ENCODE peak calls at places on chromosome 19, in ten cellular contexts. One of them, this sample, is unnamed.

GRCh38 chr19:1245884-1246816 is 2.2 kb upstream of the MIDN start:
- DNase-seq in transverse colon: peak
- DNase-seq in vagina: no peak
- DNase-seq in stomach: peak
- DNase-seq in breast epithelium: no peak
- DNase-seq in body of pancreas: peak
- DNase-seq in uterus: peak
- DNase-seq in NB4: no peak
- DNase-seq in tibial nerve: no peak
- DNase-seq in HCT116: no peak
- DNase-seq in this sample: no peak

GRCh38 chr19:49921871-49922755 is 6.9 kb upstream of the ATF5 start:
- DNase-seq in HCT116: no peak
- DNase-seq in stomach: no peak
- DNase-seq in transverse colon: no peak
- DNase-seq in body of pancreas: no peak
- DNase-seq in uterus: no peak
- DNase-seq in tibial nerve: no peak
- DNase-seq in NB4: peak
- DNase-seq in vagina: no peak
- DNase-seq in breast epithelium: no peak
- DNase-seq in this sample: peak

GRCh38 chr19:4807188-4807587 is 15.7 kb downstream of the FEM1A start:
- DNase-seq in breast epithelium: no peak
- DNase-seq in body of pancreas: no peak
- DNase-seq in transverse colon: peak
- DNase-seq in HCT116: no peak
- DNase-seq in uterus: no peak
- DNase-seq in vagina: no peak
- DNase-seq in NB4: peak
- DNase-seq in tibial nerve: no peak
- DNase-seq in stomach: no peak
- DNase-seq in this sample: no peak

GRCh38 chr19:19477705-19478383 is 37.5 kb downstream of the TSSK6 start:
- DNase-seq in breast epithelium: no peak
- DNase-seq in tibial nerve: no peak
- DNase-seq in NB4: no peak
- DNase-seq in body of pancreas: peak
- DNase-seq in uterus: no peak
- DNase-seq in transverse colon: peak
- DNase-seq in stomach: peak
- DNase-seq in HCT116: no peak
- DNase-seq in vagina: no peak
- DNase-seq in this sample: no peak

GRCh38 chr19:50501186-50501567 is 9.8 kb downstream of the JOSD2 start:
- DNase-seq in body of pancreas: no peak
- DNase-seq in NB4: no peak
- DNase-seq in stomach: no peak
- DNase-seq in vagina: no peak
- DNase-seq in tibial nerve: no peak
- DNase-seq in HCT116: no peak
- DNase-seq in transverse colon: no peak
- DNase-seq in breast epithelium: no peak
- DNase-seq in uterus: no peak
- DNase-seq in this sample: no peak

GRCh38 chr19:47321582-47321981 is 10.4 kb upstream of the C5AR2 start:
- DNase-seq in NB4: no peak
- DNase-seq in breast epithelium: no peak
- DNase-seq in HCT116: no peak
- DNase-seq in body of pancreas: no peak
- DNase-seq in vagina: no peak
- DNase-seq in uterus: no peak
- DNase-seq in stomach: no peak
- DNase-seq in tibial nerve: no peak
- DNase-seq in transverse colon: no peak
- DNase-seq in this sample: no peak

GRCh38 chr19:18504886-18505610 is 16.8 kb downstream of the ELL start:
- DNase-seq in breast epithelium: no peak
- DNase-seq in body of pancreas: no peak
- DNase-seq in stomach: no peak
- DNase-seq in tibial nerve: no peak
- DNase-seq in uterus: no peak
- DNase-seq in vagina: no peak
- DNase-seq in NB4: no peak
- DNase-seq in HCT116: no peak
- DNase-seq in transverse colon: peak
- DNase-seq in this sample: no peak

GRCh38 chr19:31348416-31349159 is 648 bp downstream of the TSHZ3 start:
- DNase-seq in body of pancreas: peak
- DNase-seq in NB4: no peak
- DNase-seq in stomach: no peak
- DNase-seq in HCT116: no peak
- DNase-seq in tibial nerve: no peak
- DNase-seq in vagina: no peak
- DNase-seq in uterus: peak
- DNase-seq in transverse colon: no peak
- DNase-seq in breast epithelium: no peak
- DNase-seq in this sample: peak

GRCh38 chr19:5684694-5685430 is 4.0 kb downstream of the HSD11B1L start:
- DNase-seq in HCT116: no peak
- DNase-seq in breast epithelium: no peak
- DNase-seq in transverse colon: no peak
- DNase-seq in tibial nerve: no peak
- DNase-seq in NB4: no peak
- DNase-seq in uterus: no peak
- DNase-seq in body of pancreas: no peak
- DNase-seq in vagina: no peak
- DNase-seq in stomach: no peak
- DNase-seq in this sample: no peak

GRCh38 chr19:1133471-1133929 is 29.7 kb downstream of the GPX4 start:
- DNase-seq in stomach: peak
- DNase-seq in uterus: no peak
- DNase-seq in NB4: peak
- DNase-seq in HCT116: peak
- DNase-seq in transverse colon: peak
- DNase-seq in vagina: no peak
- DNase-seq in body of pancreas: no peak
- DNase-seq in tibial nerve: no peak
- DNase-seq in breast epithelium: no peak
- DNase-seq in this sample: peak

GRCh38 chr19:17089238-17089637 is 13.7 kb downstream of the MYO9B start:
- DNase-seq in transverse colon: no peak
- DNase-seq in stomach: no peak
- DNase-seq in breast epithelium: no peak
- DNase-seq in vagina: no peak
- DNase-seq in tibial nerve: no peak
- DNase-seq in body of pancreas: no peak
- DNase-seq in NB4: no peak
- DNase-seq in uterus: peak
- DNase-seq in HCT116: no peak
- DNase-seq in this sample: peak

DNA sequence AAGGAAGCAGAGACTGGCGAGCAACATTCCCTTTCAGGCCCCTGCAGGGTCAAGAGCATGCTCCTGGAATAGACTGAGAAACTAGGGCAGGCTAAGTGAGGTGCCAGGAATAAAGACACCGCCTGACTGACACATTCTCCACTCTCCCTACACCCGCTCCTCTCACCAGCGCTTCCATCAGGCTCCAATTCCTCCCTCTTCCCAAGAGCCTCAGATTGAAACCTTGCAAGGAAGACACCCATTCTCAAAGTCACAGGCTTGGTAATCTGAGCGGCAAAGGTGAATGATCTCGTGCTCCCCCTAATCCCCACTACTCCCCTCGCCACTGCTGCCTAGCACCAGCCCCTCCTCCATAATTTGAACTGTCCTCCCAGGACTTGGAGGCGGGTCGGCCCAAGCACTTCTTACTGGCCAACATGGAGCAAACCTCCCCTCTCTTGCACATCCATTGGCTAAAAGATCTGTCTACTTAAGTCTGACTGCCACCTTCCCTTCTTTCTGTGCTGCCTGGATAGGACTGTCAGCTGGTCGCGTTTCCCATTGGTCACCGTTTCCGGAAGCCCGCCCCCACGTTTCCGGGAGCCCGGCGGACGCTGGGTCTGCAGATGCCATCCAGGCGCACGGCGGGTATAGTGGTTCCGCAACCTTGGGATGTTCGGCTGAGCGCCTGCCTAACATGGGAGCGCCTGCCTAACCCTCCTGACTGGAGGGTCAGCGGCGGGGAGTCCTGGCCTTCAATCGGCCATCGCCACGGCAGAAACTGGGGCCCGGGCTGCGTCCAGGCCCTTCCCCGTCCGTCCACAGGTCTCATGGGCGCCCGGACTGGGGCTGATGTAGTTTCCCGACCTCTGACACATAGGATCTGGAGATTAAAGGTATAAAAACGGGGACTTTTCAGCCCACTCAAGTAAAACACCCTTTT is 33.6 kb downstream of the ZNF383 start:
- DNase-seq in stomach: peak
- DNase-seq in breast epithelium: peak
- DNase-seq in tibial nerve: no peak
- DNase-seq in uterus: peak
- DNase-seq in HCT116: no peak
- DNase-seq in transverse colon: peak
- DNase-seq in NB4: no peak
- DNase-seq in vagina: no peak
- DNase-seq in body of pancreas: peak
- DNase-seq in this sample: peak
- TF ChIP-seq POLR2A in stomach: no peak
- TF ChIP-seq POLR2A in breast epithelium: no peak
- TF ChIP-seq POLR2A in tibial nerve: no peak
- TF ChIP-seq POLR2A in uterus: peak
- TF ChIP-seq POLR2A in HCT116: no peak
- TF ChIP-seq POLR2A in transverse colon: peak
- TF ChIP-seq POLR2A in NB4: no peak
- TF ChIP-seq POLR2A in vagina: no peak
- TF ChIP-seq POLR2A in body of pancreas: peak
- TF ChIP-seq POLR2A in this sample: peak

GRCh38 chr19:37218592-37218935 is 550 bp downstream of the ZNF383 start:
- DNase-seq in transverse colon: no peak
- DNase-seq in HCT116: no peak
- DNase-seq in vagina: no peak
- DNase-seq in stomach: no peak
- DNase-seq in body of pancreas: no peak
- DNase-seq in uterus: no peak
- DNase-seq in tibial nerve: no peak
- DNase-seq in NB4: peak
- DNase-seq in breast epithelium: no peak
- DNase-seq in this sample: no peak
- TF ChIP-seq POLR2A in transverse colon: no peak
- TF ChIP-seq POLR2A in HCT116: peak
- TF ChIP-seq POLR2A in vagina: no peak
- TF ChIP-seq POLR2A in stomach: no peak
- TF ChIP-seq POLR2A in body of pancreas: no peak
- TF ChIP-seq POLR2A in uterus: no peak
- TF ChIP-seq POLR2A in tibial nerve: no peak
- TF ChIP-seq POLR2A in NB4: no peak
- TF ChIP-seq POLR2A in breast epithelium: no peak
- TF ChIP-seq POLR2A in this sample: no peak

DNA sequence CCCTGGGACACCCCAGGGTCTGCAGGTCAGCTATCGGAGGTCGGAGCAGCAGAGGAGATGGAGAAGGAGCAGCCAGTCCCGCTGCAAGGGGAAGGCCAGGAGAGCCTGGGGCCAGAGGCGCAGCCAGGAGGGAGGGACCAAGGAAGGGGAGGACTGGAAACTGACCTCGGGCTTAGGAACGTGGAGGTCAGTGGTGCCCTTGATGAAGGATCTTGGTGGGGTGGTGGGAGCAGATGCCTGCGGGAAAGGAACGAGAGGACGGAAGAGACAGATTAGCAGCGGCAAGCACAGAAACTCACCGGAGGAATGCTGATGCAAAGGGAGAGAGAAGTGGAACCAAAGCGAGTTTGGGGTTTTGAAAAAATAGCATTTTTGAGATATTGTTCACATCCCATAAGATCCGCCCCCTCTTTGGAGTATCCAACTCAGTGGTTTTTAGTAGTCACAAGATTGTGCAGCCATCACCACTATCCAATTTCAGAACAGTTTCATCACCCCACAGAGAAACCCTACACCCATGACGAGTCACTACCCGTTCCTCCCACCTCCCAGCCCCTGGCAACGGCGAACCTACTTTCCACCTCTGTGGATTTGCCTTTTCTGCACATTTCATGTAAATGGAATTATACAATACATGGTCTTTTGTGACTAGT is 22.1 kb downstream of the PLEKHF1 start:
- DNase-seq in uterus: peak
- DNase-seq in transverse colon: no peak
- DNase-seq in HCT116: no peak
- DNase-seq in NB4: peak
- DNase-seq in stomach: no peak
- DNase-seq in tibial nerve: no peak
- DNase-seq in breast epithelium: no peak
- DNase-seq in body of pancreas: no peak
- DNase-seq in vagina: peak
- DNase-seq in this sample: peak
- TF ChIP-seq POLR2A in uterus: peak
- TF ChIP-seq POLR2A in transverse colon: no peak
- TF ChIP-seq POLR2A in HCT116: no peak
- TF ChIP-seq POLR2A in NB4: no peak
- TF ChIP-seq POLR2A in stomach: no peak
- TF ChIP-seq POLR2A in tibial nerve: no peak
- TF ChIP-seq POLR2A in breast epithelium: no peak
- TF ChIP-seq POLR2A in body of pancreas: no peak
- TF ChIP-seq POLR2A in vagina: peak
- TF ChIP-seq POLR2A in this sample: no peak

GRCh38 chr19:13117772-13118423 is at the start of gene NACC1:
- DNase-seq in HCT116: peak
- DNase-seq in uterus: peak
- DNase-seq in vagina: no peak
- DNase-seq in stomach: peak
- DNase-seq in transverse colon: peak
- DNase-seq in breast epithelium: peak
- DNase-seq in tibial nerve: peak
- DNase-seq in body of pancreas: peak
- DNase-seq in NB4: peak
- DNase-seq in this sample: peak

GRCh38 chr19:13118424-13119193 is 545 bp downstream of the NACC1 start:
- DNase-seq in HCT116: no peak
- DNase-seq in vagina: no peak
- DNase-seq in stomach: peak
- DNase-seq in body of pancreas: peak
- DNase-seq in breast epithelium: no peak
- DNase-seq in tibial nerve: no peak
- DNase-seq in uterus: peak
- DNase-seq in transverse colon: no peak
- DNase-seq in NB4: peak
- DNase-seq in this sample: no peak

GRCh38 chr19:13115936-13116281 is 631 bp downstream of the TRMT1 start:
- DNase-seq in NB4: no peak
- DNase-seq in tibial nerve: no peak
- DNase-seq in breast epithelium: no peak
- DNase-seq in vagina: no peak
- DNase-seq in uterus: no peak
- DNase-seq in transverse colon: no peak
- DNase-seq in HCT116: no peak
- DNase-seq in stomach: no peak
- DNase-seq in body of pancreas: no peak
- DNase-seq in this sample: no peak

GRCh38 chr19:13117176-13117771 is 734 bp upstream of the TRMT1 start:
- DNase-seq in vagina: no peak
- DNase-seq in uterus: no peak
- DNase-seq in transverse colon: no peak
- DNase-seq in breast epithelium: no peak
- DNase-seq in tibial nerve: no peak
- DNase-seq in HCT116: peak
- DNase-seq in stomach: no peak
- DNase-seq in body of pancreas: no peak
- DNase-seq in NB4: no peak
- DNase-seq in this sample: no peak

GRCh38 chr19:13116282-13117175 is at the start of gene TRMT1:
- DNase-seq in vagina: no peak
- DNase-seq in transverse colon: peak
- DNase-seq in breast epithelium: peak
- DNase-seq in HCT116: peak
- DNase-seq in tibial nerve: peak
- DNase-seq in uterus: peak
- DNase-seq in body of pancreas: peak
- DNase-seq in stomach: peak
- DNase-seq in NB4: peak
- DNase-seq in this sample: peak
- TF ChIP-seq POLR2A in vagina: no peak
- TF ChIP-seq POLR2A in transverse colon: peak
- TF ChIP-seq POLR2A in breast epithelium: no peak
- TF ChIP-seq POLR2A in HCT116: peak
- TF ChIP-seq POLR2A in tibial nerve: peak
- TF ChIP-seq POLR2A in uterus: no peak
- TF ChIP-seq POLR2A in body of pancreas: peak
- TF ChIP-seq POLR2A in stomach: no peak
- TF ChIP-seq POLR2A in NB4: peak
- TF ChIP-seq POLR2A in this sample: peak

This sample was measured in H54.